ENCODE peak calls at places on chromosomes 1 and 21, in ten cellular contexts. Y is body of pancreas; N is CD8-positive, alpha-beta T cell; J is heart right ventricle; D is coronary artery; M is PC-3; O is suprapubic skin; K is cardiac muscle cell; R is brain microvascular endothelial cell; F is fibroblast of pulmonary artery. B is an unnamed sample.

GRCh38 chr1:237527761-237528160 is 363.0 kb downstream of the ZP4 start:
- DNase-seq in N (no peak), O (no peak), K (no peak), J (no peak), D (no peak), R (no peak), M (no peak), F (peak; percentile 2), Y (no peak), B (no peak)

GRCh38 chr1:95382385-95382784 is 148.4 kb downstream of the RWDD3 start:
- DNase-seq in M (no peak), K (no peak), N (no peak), D (no peak), Y (no peak), F (no peak), R (no peak), J (no peak), O (no peak), B (no peak)

GRCh38 chr1:18725231-18725895 is 94.7 kb downstream of the PAX7 start:
- DNase-seq in J (no peak), R (no peak), D (no peak), O (no peak), F (no peak), Y (no peak), K (no peak), N (no peak), M (no peak), B (no peak)

GRCh38 chr1:119686661-119687060 is 25.1 kb upstream of the PHGDH start:
- DNase-seq in R (no peak), N (no peak), F (no peak), K (no peak), J (no peak), Y (peak; percentile 60), O (no peak), D (no peak), M (peak; percentile 97), B (no peak)

GRCh38 chr21:43712268-43712942 is 6.5 kb upstream of the PDXK start:
- DNase-seq in R (no peak), M (peak; percentile 98), O (no peak), J (no peak), D (no peak), N (no peak), Y (peak; percentile 71), K (no peak), F (no peak), B (peak; percentile 49)

GRCh38 chr21:34344058-34344425 is 19.8 kb upstream of the KCNE2 start:
- DNase-seq in M (no peak), N (no peak), J (no peak), D (peak; percentile 33), Y (no peak), K (no peak), O (no peak), R (no peak), F (no peak), B (no peak)

GRCh38 chr1:10646347-10646861 is 150.0 kb downstream of the CASZ1 start:
- DNase-seq in J (peak; percentile 69), F (peak; percentile 48), Y (no peak), D (no peak), N (no peak), R (peak; percentile 68), K (peak; percentile 61), M (peak; percentile 50), O (no peak), B (peak; percentile 82)

GRCh38 chr1:226679853-226680516 is 59.1 kb downstream of the ITPKB start:
- DNase-seq in Y (peak; percentile 85), K (peak; percentile 89), O (peak; percentile 94), N (peak; percentile 67), R (peak; percentile 51), F (peak; percentile 68), D (peak; percentile 97), J (peak; percentile 89), M (no peak), B (peak; percentile 84)

GRCh38 chr1:84390231-84390630 is 8.1 kb upstream of the DNASE2B start:
- DNase-seq in O (no peak), F (no peak), Y (no peak), M (peak; percentile 33), K (no peak), N (no peak), D (no peak), R (no peak), J (no peak), B (no peak)

GRCh38 chr1:55813619-55814018 is 598.5 kb upstream of the USP24 start:
- DNase-seq in R (no peak), F (peak; percentile 96), Y (peak; percentile 19), M (peak; percentile 49), D (no peak), O (peak; percentile 76), K (peak; percentile 94), J (peak; percentile 27), N (no peak), B (peak; percentile 88)

GRCh38 chr1:94094466-94095111 is 26.4 kb downstream of the ABCA4 start:
- DNase-seq in F (peak; percentile 92), Y (peak; percentile 60), R (peak; percentile 68), J (peak; percentile 77), K (peak; percentile 92), D (peak; percentile 81), M (no peak), O (no peak), N (no peak), B (peak; percentile 95)

GRCh38 chr1:37958690-37959089 is 11.8 kb upstream of the INPP5B start:
- DNase-seq in N (no peak), Y (no peak), K (peak; percentile 52), M (peak; percentile 45), F (peak; percentile 77), O (no peak), R (peak; percentile 82), D (no peak), J (no peak), B (peak; percentile 89)

GRCh38 chr1:22789356-22789994 is 78.8 kb downstream of the EPHB2 start:
- DNase-seq in D (no peak), R (no peak), N (no peak), F (peak; percentile 23), K (no peak), Y (no peak), J (no peak), O (no peak), M (no peak), B (peak; percentile 50)

GRCh38 chr1:101147381-101147780 is 89.4 kb upstream of the S1PR1 start:
- DNase-seq in R (no peak), D (no peak), M (peak; percentile 29), J (no peak), Y (no peak), N (no peak), K (no peak), O (no peak), F (no peak), B (no peak)

GRCh38 chr1:245168090-245168489 is 13.3 kb downstream of the KIF26B start:
- DNase-seq in K (no peak), O (no peak), M (no peak), D (no peak), N (no peak), R (no peak), J (peak; percentile 46), F (no peak), Y (no peak), B (no peak)

GRCh38 chr1:14598007-14598497 is 433 bp upstream of the KAZN start:
- DNase-seq in N (no peak), R (no peak), F (no peak), K (no peak), J (no peak), O (no peak), D (no peak), M (no peak), Y (no peak), B (no peak)

GRCh38 chr1:30191154-30191702 is 532.2 kb downstream of the MATN1 start:
- DNase-seq in J (no peak), Y (peak; percentile 48), R (no peak), D (no peak), K (peak; percentile 90), N (peak; percentile 11), M (peak; percentile 63), F (peak; percentile 25), O (no peak), B (peak; percentile 51)

GRCh38 chr1:2974701-2975301 is 46.5 kb upstream of the ACTRT2 start:
- DNase-seq in D (peak; percentile 56), K (no peak), N (no peak), O (peak; percentile 49), R (no peak), J (no peak), Y (no peak), F (no peak), M (no peak), B (no peak)

GRCh38 chr1:238642231-238642630 is 744.1 kb upstream of the CHRM3 start:
- DNase-seq in R (peak; percentile 49), Y (no peak), J (no peak), M (no peak), O (no peak), F (peak; percentile 63), D (no peak), N (no peak), K (peak; percentile 55), B (no peak)

GRCh38 chr1:217982711-217983405 is 302.2 kb upstream of the RRP15 start:
- DNase-seq in M (no peak), O (no peak), Y (no peak), D (no peak), J (no peak), R (no peak), N (no peak), F (no peak), K (no peak), B (no peak)

GRCh38 chr1:89550995-89551394 is 26.4 kb downstream of the LRRC8B start:
- DNase-seq in N (no peak), M (no peak), F (no peak), R (no peak), D (no peak), Y (no peak), O (no peak), J (no peak), K (no peak), B (no peak)

GRCh38 chr1:230268371-230269170 is 157.6 kb downstream of the PGBD5 start:
- DNase-seq in D (no peak), K (peak; percentile 86), M (peak; percentile 80), O (peak; percentile 50), N (no peak), Y (peak; percentile 67), R (peak; percentile 59), J (no peak), F (peak; percentile 87), B (peak; percentile 87)
- TF ChIP-seq CTCF in D (no peak), K (peak; percentile 78), M (peak; percentile 85), O (peak; percentile 32), N (no peak), Y (peak; percentile 91), R (peak; percentile 87), J (peak; percentile 75), F (peak; percentile 84), B (peak; percentile 87)

GRCh38 chr1:162711066-162711465 is 78.8 kb downstream of the DDR2 start:
- DNase-seq in K (no peak), D (no peak), M (no peak), O (no peak), Y (no peak), N (no peak), J (no peak), R (no peak), F (no peak), B (no peak)
- H3K4me3 ChIP-seq in K (no peak overlapping the region), D (no peak overlapping the region), M (no peak overlapping the region), O (no peak overlapping the region), Y (no peak overlapping the region), N (no peak overlapping the region), J (no peak overlapping the region), R (no peak overlapping the region), F (no peak overlapping the region), B (no peak overlapping the region)

GRCh38 chr1:6603851-6604558 is 1.3 kb upstream of the KLHL21 start:
- DNase-seq in J (peak; percentile 72), N (no peak), M (peak; percentile 38), Y (peak; percentile 73), R (peak; percentile 84), F (peak; percentile 91), D (peak; percentile 96), O (peak; percentile 88), K (peak; percentile 93), B (peak; percentile 81)
- TF ChIP-seq CTCF in J (no peak), N (no peak), M (no peak), Y (peak; percentile 24), R (no peak), F (no peak), D (no peak), O (no peak), K (no peak), B (no peak)

GRCh38 chr1:39205102-39205780 is 746 bp downstream of the MACF1 start:
- DNase-seq in J (no peak), K (peak; percentile 77), O (no peak), R (peak; percentile 76), M (peak; percentile 35), Y (peak; percentile 64), F (peak; percentile 77), N (peak; percentile 35), D (no peak), B (peak; percentile 83)
- H3K4me3 ChIP-seq in J (peak overlapping the region; percentile 41), K (peak overlapping the region; percentile 31), O (peak overlapping the region; percentile 35), R (peak overlapping the region; percentile 63), M (no peak overlapping the region), Y (no peak overlapping the region), F (peak overlapping the region; percentile 60), N (peak overlapping the region; percentile 38), D (peak overlapping the region; percentile 66), B (peak overlapping the region; percentile 66)